ENCODE peak calls at places on chromosomes 4 and X, in ten cellular contexts. W is posterior vena cava; Y is left ventricle myocardium superior; Q is CD4-positive, alpha-beta T cell; T is left colon; F is body of pancreas; C is NCI-H1092; S is stimulated activated effector memory CD8-positive, alpha-beta T cell treated with anti-CD3 and anti-CD28 coated beads, Interleukin-12 subunit alpha, Interleukin-12 subunit beta, amount 100 ng/mL, for 72 hours; H is activated CD4-positive, alpha-beta T cell treated with anti-CD3 and anti-CD28 coated beads for 1 hour; G is NCI-H1694. K is an unnamed sample.

GRCh38 chr4:7348946-7349900 is 85.5 kb downstream of the PSAPL1 start:
- DNase-seq in W (no peak), Y (no peak), Q (no peak), T (no peak), F (no peak), C (no peak), S (no peak), H (no peak), G (no peak), K (no peak)

GRCh38 chr4:182245541-182246245 is 2.5 kb downstream of the TENM3 start:
- DNase-seq in W (no peak), Y (no peak), Q (no peak), T (no peak), F (no peak), C (no peak), S (no peak), H (no peak), G (no peak), K (no peak)

GRCh38 chr4:176259330-176260090 is 9.5 kb downstream of the ASB5 start:
- DNase-seq in W (no peak), Y (no peak), Q (no peak), T (no peak), F (no peak), C (no peak), S (no peak), H (no peak), G (no peak), K (no peak)

GRCh38 chrX:13085533-13085932 is 41.1 kb upstream of the FAM9C start:
- DNase-seq in W (no peak), Y (no peak), Q (peak), T (no peak), F (no peak), C (no peak), S (no peak), H (no peak), G (no peak), K (no peak)

GRCh38 chr4:37631551-37631950 is 54.6 kb downstream of the RELL1 start:
- DNase-seq in W (no peak), Y (peak), Q (no peak), T (no peak), F (peak), C (no peak), S (no peak), H (no peak), G (no peak), K (no peak)

GRCh38 chrX:43836435-43837184 is 45.6 kb downstream of the MAOB start:
- DNase-seq in W (no peak), Y (no peak), Q (no peak), T (no peak), F (no peak), C (peak), S (no peak), H (no peak), G (peak), K (no peak)

GRCh38 chr4:3303840-3304715 is 11.3 kb downstream of the RGS12 start:
- DNase-seq in W (no peak), Y (no peak), Q (no peak), T (no peak), F (peak), C (no peak), S (no peak), H (no peak), G (no peak), K (no peak)

GRCh38 chrX:2901367-2902036 is 27.6 kb downstream of the ARSD start:
- DNase-seq in W (no peak), Y (no peak), Q (no peak), T (no peak), F (no peak), C (no peak), S (no peak), H (no peak), G (no peak), K (no peak)

GRCh38 chr4:15598644-15599043 is 56.5 kb downstream of the FBXL5 start:
- DNase-seq in W (no peak), Y (no peak), Q (no peak), T (no peak), F (no peak), C (no peak), S (no peak), H (no peak), G (no peak), K (no peak)

GRCh38 chr4:113293043-113293560 is 243.6 kb downstream of the ANK2 start:
- DNase-seq in W (peak), Y (no peak), Q (no peak), T (no peak), F (no peak), C (no peak), S (no peak), H (no peak), G (no peak), K (no peak)

GRCh38 chrX:153885208-153885787 is 675 bp downstream of the L1CAM start:
- DNase-seq in W (no peak), Y (no peak), Q (no peak), T (no peak), F (no peak), C (no peak), S (no peak), H (no peak), G (no peak), K (no peak)

GRCh38 chrX:110086162-110086915 is 83.4 kb downstream of the TMEM164 start:
- DNase-seq in W (no peak), Y (no peak), Q (no peak), T (no peak), F (no peak), C (no peak), S (no peak), H (no peak), G (no peak), K (no peak)

GRCh38 chr4:986949-987688 is at the start of gene IDUA:
- DNase-seq in W (peak), Y (peak), Q (peak), T (peak), F (peak), C (peak), S (peak), H (peak), G (peak), K (peak)

GRCh38 chrX:70476934-70477733 is 32.5 kb downstream of the DLG3 start:
- DNase-seq in W (peak), Y (peak), Q (no peak), T (peak), F (peak), C (no peak), S (no peak), H (no peak), G (no peak), K (no peak)

GRCh38 chrX:97860206-97860605 is 976.5 kb downstream of the RPA4 start:
- DNase-seq in W (no peak), Y (no peak), Q (no peak), T (no peak), F (no peak), C (no peak), S (no peak), H (no peak), G (no peak), K (no peak)

GRCh38 chr4:150242820-150243458 is 164.7 kb downstream of the DCLK2 start:
- DNase-seq in W (no peak), Y (no peak), Q (no peak), T (no peak), F (no peak), C (peak), S (no peak), H (no peak), G (peak), K (no peak)

GRCh38 chrX:102659790-102660757 is 8.8 kb downstream of the GPRASP1 start:
- DNase-seq in W (peak), Y (peak), Q (peak), T (peak), F (peak), C (peak), S (peak), H (peak), G (peak), K (peak)

GRCh38 chr4:151690884-151691283 is 69.9 kb downstream of the GATB start:
- DNase-seq in W (no peak), Y (no peak), Q (no peak), T (no peak), F (no peak), C (no peak), S (no peak), H (no peak), G (peak), K (no peak)

GRCh38 chrX:150575415-150575814 is 7.0 kb downstream of the MTM1 start:
- DNase-seq in W (no peak), Y (no peak), Q (peak), T (no peak), F (no peak), C (no peak), S (peak), H (peak), G (no peak), K (no peak)

GRCh38 chr4:4216668-4217067 is 10.1 kb downstream of the OTOP1 start:
- DNase-seq in W (no peak), Y (no peak), Q (no peak), T (no peak), F (no peak), C (no peak), S (no peak), H (no peak), G (no peak), K (no peak)

GRCh38 chr4:78667764-78668163 is 108.4 kb upstream of the BMP2K start:
- DNase-seq in W (no peak), Y (no peak), Q (no peak), T (no peak), F (no peak), C (no peak), S (no peak), H (no peak), G (no peak), K (no peak)

GRCh38 chr4:5134620-5135019 is 83.3 kb downstream of the STK32B start:
- DNase-seq in W (no peak), Y (no peak), Q (no peak), T (no peak), F (no peak), C (no peak), S (no peak), H (no peak), G (no peak), K (no peak)